ENCODE peak calls at places on chromosomes 3 and 15, in seven cellular contexts. K is heart left ventricle; R is NAMALWA; T is heart right ventricle; P is activated T-cell treated with anti-CD3 and anti-CD28 coated beads, Interleukin-2, amount 50 U/mL, for 72 hours; A is NCI-H2171; M is SK-MEL-5. S is an unnamed sample.

GRCh38 chr3:32009101-32009500 is 27.6 kb downstream of the ZNF860 start:
- DNase-seq in M (no peak), R (no peak), P (no peak), T (no peak), A (no peak), K (no peak), S (no peak)

GRCh38 chr15:48427960-48428547 is 96.8 kb downstream of the DUT start:
- DNase-seq in M (no peak), R (no peak), P (no peak), A (no peak), T (no peak), K (no peak), S (no peak)

GRCh38 chr3:38458796-38459498 is 5.3 kb downstream of the ACVR2B start:
- DNase-seq in R (no peak), A (no peak), P (no peak), T (peak; percentile 42), M (no peak), K (peak; percentile 69), S (no peak)

GRCh38 chr3:36827133-36827532 is 62.8 kb upstream of the DCLK3 start:
- DNase-seq in M (no peak), A (no peak), P (no peak), R (no peak), K (no peak), T (no peak), S (no peak)

GRCh38 chr15:56371495-56372147 is 6.4 kb downstream of the TEX9 start:
- DNase-seq in R (peak; percentile 39), T (no peak), P (no peak), A (no peak), K (no peak), M (no peak), S (no peak)

GRCh38 chr3:151593923-151594322 is 133.1 kb upstream of the IGSF10 start:
- DNase-seq in P (no peak), A (no peak), R (no peak), T (no peak), M (peak; percentile 4), K (no peak), S (no peak)

GRCh38 chr3:64266983-64267382 is 41.7 kb upstream of the PRICKLE2 start:
- DNase-seq in R (no peak), A (no peak), M (no peak), T (no peak), P (no peak), K (no peak), S (no peak)

GRCh38 chr3:185715091-185715490 is 109.8 kb downstream of the IGF2BP2 start:
- DNase-seq in K (no peak), A (no peak), T (no peak), M (no peak), R (no peak), P (no peak), S (no peak)

GRCh38 chr3:59001675-59002074 is 48.1 kb downstream of the CFAP20DC start:
- DNase-seq in R (no peak), P (no peak), K (no peak), M (no peak), A (no peak), T (no peak), S (no peak)